ENCODE peak calls at places on chromosomes 7 and 10, in ten cellular contexts. One of them, this sample, is unnamed.

GRCh38 chr7:155198901-155199845 is 98.5 kb upstream of the INSIG1 start:
- DNase-seq in OCI-LY7: no peak
- DNase-seq in neural progenitor cell: no peak
- DNase-seq in RWPE1: no peak
- DNase-seq in CD4-positive, CD25-positive, alpha-beta regulatory T cell: no peak
- DNase-seq in heart right ventricle: no peak
- DNase-seq in lung: no peak
- DNase-seq in AG04450: peak; percentile 30
- DNase-seq in CD8-positive, alpha-beta memory T cell: no peak
- DNase-seq in CD4-positive, alpha-beta memory T cell: no peak
- DNase-seq in this sample: no peak

GRCh38 chr10:11036424-11037011 is 18.8 kb downstream of the CELF2 start:
- DNase-seq in OCI-LY7: no peak
- DNase-seq in neural progenitor cell: peak; percentile 59
- DNase-seq in RWPE1: peak; percentile 62
- DNase-seq in CD4-positive, CD25-positive, alpha-beta regulatory T cell: no peak
- DNase-seq in heart right ventricle: peak; percentile 43
- DNase-seq in lung: no peak
- DNase-seq in AG04450: peak; percentile 16
- DNase-seq in CD8-positive, alpha-beta memory T cell: no peak
- DNase-seq in CD4-positive, alpha-beta memory T cell: no peak
- DNase-seq in this sample: no peak

GRCh38 chr7:43650457-43651052 is 67.6 kb downstream of the STK17A start:
- DNase-seq in OCI-LY7: peak; percentile 55
- DNase-seq in neural progenitor cell: no peak
- DNase-seq in RWPE1: no peak
- DNase-seq in CD4-positive, CD25-positive, alpha-beta regulatory T cell: no peak
- DNase-seq in heart right ventricle: no peak
- DNase-seq in lung: no peak
- DNase-seq in AG04450: peak; percentile 68
- DNase-seq in CD8-positive, alpha-beta memory T cell: peak; percentile 57
- DNase-seq in CD4-positive, alpha-beta memory T cell: no peak
- DNase-seq in this sample: no peak

GRCh38 chr10:97765201-97765600 is 6.6 kb downstream of the SFRP5 start:
- DNase-seq in OCI-LY7: peak; percentile 48
- DNase-seq in neural progenitor cell: no peak
- DNase-seq in RWPE1: no peak
- DNase-seq in CD4-positive, CD25-positive, alpha-beta regulatory T cell: no peak
- DNase-seq in heart right ventricle: no peak
- DNase-seq in lung: no peak
- DNase-seq in AG04450: no peak
- DNase-seq in CD8-positive, alpha-beta memory T cell: no peak
- DNase-seq in CD4-positive, alpha-beta memory T cell: no peak
- DNase-seq in this sample: no peak

GRCh38 chr7:36115448-36116321 is 37.4 kb upstream of the EEPD1 start:
- DNase-seq in OCI-LY7: no peak
- DNase-seq in neural progenitor cell: no peak
- DNase-seq in RWPE1: peak; percentile 94
- DNase-seq in CD4-positive, CD25-positive, alpha-beta regulatory T cell: no peak
- DNase-seq in heart right ventricle: peak; percentile 36
- DNase-seq in lung: peak; percentile 48
- DNase-seq in AG04450: peak; percentile 92
- DNase-seq in CD8-positive, alpha-beta memory T cell: peak; percentile 52
- DNase-seq in CD4-positive, alpha-beta memory T cell: no peak
- DNase-seq in this sample: peak; percentile 56

GRCh38 chr10:86684305-86684704 is 16.0 kb downstream of the LDB3 start:
- DNase-seq in OCI-LY7: no peak
- DNase-seq in neural progenitor cell: peak; percentile 63
- DNase-seq in RWPE1: no peak
- DNase-seq in CD4-positive, CD25-positive, alpha-beta regulatory T cell: no peak
- DNase-seq in heart right ventricle: peak; percentile 80
- DNase-seq in lung: no peak
- DNase-seq in AG04450: no peak
- DNase-seq in CD8-positive, alpha-beta memory T cell: no peak
- DNase-seq in CD4-positive, alpha-beta memory T cell: no peak
- DNase-seq in this sample: peak; percentile 71

GRCh38 chr10:112711366-112711765 is 238.7 kb upstream of the TCF7L2 start:
- DNase-seq in OCI-LY7: no peak
- DNase-seq in neural progenitor cell: no peak
- DNase-seq in RWPE1: no peak
- DNase-seq in CD4-positive, CD25-positive, alpha-beta regulatory T cell: no peak
- DNase-seq in heart right ventricle: no peak
- DNase-seq in lung: no peak
- DNase-seq in AG04450: no peak
- DNase-seq in CD8-positive, alpha-beta memory T cell: no peak
- DNase-seq in CD4-positive, alpha-beta memory T cell: no peak
- DNase-seq in this sample: no peak

GRCh38 chr10:7984896-7985295 is 69.6 kb upstream of the GATA3 start:
- DNase-seq in OCI-LY7: no peak
- DNase-seq in neural progenitor cell: no peak
- DNase-seq in RWPE1: no peak
- DNase-seq in CD4-positive, CD25-positive, alpha-beta regulatory T cell: no peak
- DNase-seq in heart right ventricle: no peak
- DNase-seq in lung: no peak
- DNase-seq in AG04450: no peak
- DNase-seq in CD8-positive, alpha-beta memory T cell: no peak
- DNase-seq in CD4-positive, alpha-beta memory T cell: no peak
- DNase-seq in this sample: no peak

GRCh38 chr7:92793656-92794205 is 42.6 kb downstream of the CDK6 start:
- DNase-seq in OCI-LY7: no peak
- DNase-seq in neural progenitor cell: no peak
- DNase-seq in RWPE1: no peak
- DNase-seq in CD4-positive, CD25-positive, alpha-beta regulatory T cell: no peak
- DNase-seq in heart right ventricle: no peak
- DNase-seq in lung: no peak
- DNase-seq in AG04450: no peak
- DNase-seq in CD8-positive, alpha-beta memory T cell: no peak
- DNase-seq in CD4-positive, alpha-beta memory T cell: no peak
- DNase-seq in this sample: no peak
- H3K27ac ChIP-seq in OCI-LY7: no peak overlapping the region
- H3K27ac ChIP-seq in neural progenitor cell: no peak overlapping the region
- H3K27ac ChIP-seq in RWPE1: no peak overlapping the region
- H3K27ac ChIP-seq in CD4-positive, CD25-positive, alpha-beta regulatory T cell: no peak overlapping the region
- H3K27ac ChIP-seq in heart right ventricle: no peak overlapping the region
- H3K27ac ChIP-seq in lung: no peak overlapping the region
- H3K27ac ChIP-seq in AG04450: no peak overlapping the region
- H3K27ac ChIP-seq in CD8-positive, alpha-beta memory T cell: no peak overlapping the region
- H3K27ac ChIP-seq in CD4-positive, alpha-beta memory T cell: no peak overlapping the region
- H3K27ac ChIP-seq in this sample: no peak overlapping the region

GRCh38 chr7:151426486-151426905 is 13.4 kb downstream of the CRYGN start:
- DNase-seq in OCI-LY7: no peak
- DNase-seq in neural progenitor cell: no peak
- DNase-seq in RWPE1: peak; percentile 64
- DNase-seq in CD4-positive, CD25-positive, alpha-beta regulatory T cell: no peak
- DNase-seq in heart right ventricle: peak; percentile 64
- DNase-seq in lung: peak; percentile 55
- DNase-seq in AG04450: peak; percentile 80
- DNase-seq in CD8-positive, alpha-beta memory T cell: no peak
- DNase-seq in CD4-positive, alpha-beta memory T cell: no peak
- DNase-seq in this sample: peak; percentile 63
- H3K27ac ChIP-seq in OCI-LY7: no peak overlapping the region
- H3K27ac ChIP-seq in neural progenitor cell: no peak overlapping the region
- H3K27ac ChIP-seq in RWPE1: peak overlapping the region; percentile 49
- H3K27ac ChIP-seq in CD4-positive, CD25-positive, alpha-beta regulatory T cell: no peak overlapping the region
- H3K27ac ChIP-seq in heart right ventricle: peak overlapping the region; percentile 48
- H3K27ac ChIP-seq in lung: no peak overlapping the region
- H3K27ac ChIP-seq in AG04450: peak overlapping the region; percentile 86
- H3K27ac ChIP-seq in CD8-positive, alpha-beta memory T cell: no peak overlapping the region
- H3K27ac ChIP-seq in CD4-positive, alpha-beta memory T cell: no peak overlapping the region
- H3K27ac ChIP-seq in this sample: peak overlapping the region; percentile 31

GRCh38 chr10:49115796-49116508 is 630 bp upstream of the VSTM4 start:
- DNase-seq in OCI-LY7: no peak
- DNase-seq in neural progenitor cell: no peak
- DNase-seq in RWPE1: no peak
- DNase-seq in CD4-positive, CD25-positive, alpha-beta regulatory T cell: no peak
- DNase-seq in heart right ventricle: no peak
- DNase-seq in lung: peak; percentile 21
- DNase-seq in AG04450: no peak
- DNase-seq in CD8-positive, alpha-beta memory T cell: no peak
- DNase-seq in CD4-positive, alpha-beta memory T cell: no peak
- DNase-seq in this sample: no peak
- H3K27ac ChIP-seq in OCI-LY7: no peak overlapping the region
- H3K27ac ChIP-seq in neural progenitor cell: no peak overlapping the region
- H3K27ac ChIP-seq in RWPE1: no peak overlapping the region
- H3K27ac ChIP-seq in CD4-positive, CD25-positive, alpha-beta regulatory T cell: no peak overlapping the region
- H3K27ac ChIP-seq in heart right ventricle: peak overlapping the region; percentile 33
- H3K27ac ChIP-seq in lung: no peak overlapping the region
- H3K27ac ChIP-seq in AG04450: no peak overlapping the region
- H3K27ac ChIP-seq in CD8-positive, alpha-beta memory T cell: no peak overlapping the region
- H3K27ac ChIP-seq in CD4-positive, alpha-beta memory T cell: no peak overlapping the region
- H3K27ac ChIP-seq in this sample: peak overlapping the region; percentile 68

DNA sequence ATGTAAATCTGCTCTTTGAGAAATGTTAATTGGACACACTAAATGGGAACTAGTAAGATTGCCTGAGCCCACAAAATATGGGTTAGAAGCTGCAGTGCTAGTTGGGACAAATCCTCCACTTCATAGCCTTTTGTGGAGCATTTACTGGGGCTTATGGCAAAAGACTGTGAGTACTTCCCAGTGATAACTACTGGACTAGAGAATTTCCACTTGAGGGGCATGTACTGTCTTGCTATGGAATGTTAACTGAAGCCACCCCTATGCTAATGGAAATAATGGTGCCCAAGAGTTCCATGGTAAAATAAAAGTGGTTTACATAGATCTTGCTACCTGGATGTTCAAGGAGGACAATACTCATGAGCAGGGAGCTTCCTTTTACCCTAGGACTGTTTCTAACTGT is 29.3 kb downstream of the AVL9 start:
- DNase-seq in OCI-LY7: no peak
- DNase-seq in neural progenitor cell: no peak
- DNase-seq in RWPE1: no peak
- DNase-seq in CD4-positive, CD25-positive, alpha-beta regulatory T cell: no peak
- DNase-seq in heart right ventricle: no peak
- DNase-seq in lung: no peak
- DNase-seq in AG04450: no peak
- DNase-seq in CD8-positive, alpha-beta memory T cell: no peak
- DNase-seq in CD4-positive, alpha-beta memory T cell: no peak
- DNase-seq in this sample: no peak
- H3K27ac ChIP-seq in OCI-LY7: no peak overlapping the region
- H3K27ac ChIP-seq in neural progenitor cell: no peak overlapping the region
- H3K27ac ChIP-seq in RWPE1: no peak overlapping the region
- H3K27ac ChIP-seq in CD4-positive, CD25-positive, alpha-beta regulatory T cell: no peak overlapping the region
- H3K27ac ChIP-seq in heart right ventricle: no peak overlapping the region
- H3K27ac ChIP-seq in lung: no peak overlapping the region
- H3K27ac ChIP-seq in AG04450: no peak overlapping the region
- H3K27ac ChIP-seq in CD8-positive, alpha-beta memory T cell: no peak overlapping the region
- H3K27ac ChIP-seq in CD4-positive, alpha-beta memory T cell: no peak overlapping the region
- H3K27ac ChIP-seq in this sample: no peak overlapping the region

DNA sequence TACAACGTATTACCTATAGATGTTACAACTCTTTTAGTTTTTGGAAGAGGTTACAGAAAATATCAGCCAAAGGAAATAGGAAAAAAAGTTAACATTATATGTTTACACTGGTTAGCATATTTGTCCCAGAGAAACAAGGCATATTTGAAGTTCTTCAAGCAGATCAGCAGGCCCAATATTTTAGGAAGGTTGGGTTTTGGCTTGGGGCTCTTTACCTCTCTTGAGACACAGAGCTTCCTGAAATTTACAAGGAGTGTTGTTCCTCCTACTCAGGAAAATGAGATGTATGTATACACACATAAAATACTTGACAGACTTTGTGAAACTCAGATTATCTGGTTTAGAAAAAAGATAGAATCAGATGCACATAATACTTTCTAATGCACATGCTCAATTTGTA is 323.6 kb downstream of the HGF start:
- DNase-seq in OCI-LY7: no peak
- DNase-seq in neural progenitor cell: no peak
- DNase-seq in RWPE1: no peak
- DNase-seq in CD4-positive, CD25-positive, alpha-beta regulatory T cell: no peak
- DNase-seq in heart right ventricle: no peak
- DNase-seq in lung: no peak
- DNase-seq in AG04450: no peak
- DNase-seq in CD8-positive, alpha-beta memory T cell: no peak
- DNase-seq in CD4-positive, alpha-beta memory T cell: no peak
- DNase-seq in this sample: no peak
- H3K27ac ChIP-seq in OCI-LY7: no peak overlapping the region
- H3K27ac ChIP-seq in neural progenitor cell: no peak overlapping the region
- H3K27ac ChIP-seq in RWPE1: no peak overlapping the region
- H3K27ac ChIP-seq in CD4-positive, CD25-positive, alpha-beta regulatory T cell: no peak overlapping the region
- H3K27ac ChIP-seq in heart right ventricle: no peak overlapping the region
- H3K27ac ChIP-seq in lung: no peak overlapping the region
- H3K27ac ChIP-seq in AG04450: no peak overlapping the region
- H3K27ac ChIP-seq in CD8-positive, alpha-beta memory T cell: no peak overlapping the region
- H3K27ac ChIP-seq in CD4-positive, alpha-beta memory T cell: no peak overlapping the region
- H3K27ac ChIP-seq in this sample: no peak overlapping the region

DNA sequence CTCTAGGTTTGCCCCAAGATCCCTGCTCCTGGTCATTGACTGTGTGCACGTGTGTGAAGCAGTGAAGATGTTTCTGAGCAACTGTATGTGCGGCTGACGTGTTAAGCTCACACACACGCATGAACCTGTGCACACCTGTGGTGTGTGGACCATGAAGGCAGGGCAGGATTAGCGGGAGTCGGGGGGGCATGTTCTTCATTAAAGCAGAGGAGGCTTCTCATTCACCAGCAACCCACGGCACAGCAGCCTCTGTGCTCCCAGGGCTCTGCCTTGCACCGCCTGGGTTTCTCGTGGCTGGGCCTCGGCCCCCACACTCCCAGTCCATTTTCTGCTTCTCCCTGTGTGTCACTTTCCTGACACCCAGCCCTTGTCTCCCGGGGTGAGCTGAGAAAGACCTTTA is 824 bp upstream of the TACR2 start:
- DNase-seq in OCI-LY7: no peak
- DNase-seq in neural progenitor cell: no peak
- DNase-seq in RWPE1: no peak
- DNase-seq in CD4-positive, CD25-positive, alpha-beta regulatory T cell: no peak
- DNase-seq in heart right ventricle: no peak
- DNase-seq in lung: no peak
- DNase-seq in AG04450: no peak
- DNase-seq in CD8-positive, alpha-beta memory T cell: no peak
- DNase-seq in CD4-positive, alpha-beta memory T cell: no peak
- DNase-seq in this sample: no peak
- H3K27ac ChIP-seq in OCI-LY7: no peak overlapping the region
- H3K27ac ChIP-seq in neural progenitor cell: no peak overlapping the region
- H3K27ac ChIP-seq in RWPE1: no peak overlapping the region
- H3K27ac ChIP-seq in CD4-positive, CD25-positive, alpha-beta regulatory T cell: no peak overlapping the region
- H3K27ac ChIP-seq in heart right ventricle: no peak overlapping the region
- H3K27ac ChIP-seq in lung: no peak overlapping the region
- H3K27ac ChIP-seq in AG04450: no peak overlapping the region
- H3K27ac ChIP-seq in CD8-positive, alpha-beta memory T cell: no peak overlapping the region
- H3K27ac ChIP-seq in CD4-positive, alpha-beta memory T cell: no peak overlapping the region
- H3K27ac ChIP-seq in this sample: no peak overlapping the region